ENCODE peak calls at places on chromosomes 12 and 14, in seven cellular contexts. L, E, N, J, Z, D and S are unnamed samples.

GRCh38 chr12:128797119-128798118 is 26.3 kb downstream of the SLC15A4 start:
- DNase-seq in L (no peak), E (no peak), N (no peak), J (no peak), Z (no peak), D (peak), S (no peak)

GRCh38 chr14:103230658-103231334 is 103.2 kb upstream of the EIF5 start:
- DNase-seq in L (no peak), E (no peak), N (no peak), J (peak), Z (no peak), D (no peak), S (no peak)

GRCh38 chr14:104515059-104515810 is 64.3 kb upstream of the C14orf180 start:
- DNase-seq in L (no peak), E (peak), N (peak), J (no peak), Z (no peak), D (no peak), S (no peak)

GRCh38 chr12:91852646-91853045 is 293.0 kb downstream of the BTG1 start:
- DNase-seq in L (no peak), E (no peak), N (no peak), J (no peak), Z (no peak), D (no peak), S (no peak)

GRCh38 chr12:1457901-1458300 is 136.5 kb downstream of the FBXL14 start:
- DNase-seq in L (no peak), E (no peak), N (no peak), J (no peak), Z (no peak), D (no peak), S (no peak)

GRCh38 chr12:104350211-104350908 is 46.8 kb downstream of the EID3 start:
- DNase-seq in L (no peak), E (no peak), N (no peak), J (no peak), Z (no peak), D (no peak), S (no peak)

GRCh38 chr12:58894040-58894439 is 26.3 kb downstream of the LRIG3 start:
- DNase-seq in L (no peak), E (no peak), N (no peak), J (no peak), Z (no peak), D (no peak), S (no peak)

GRCh38 chr14:105882626-105883025 is 356.2 kb downstream of the TMEM121 start:
- DNase-seq in L (no peak), E (peak), N (no peak), J (no peak), Z (no peak), D (no peak), S (no peak)

GRCh38 chr12:119157528-119157927 is 21.2 kb upstream of the HSPB8 start:
- DNase-seq in L (no peak), E (no peak), N (no peak), J (no peak), Z (no peak), D (no peak), S (no peak)

GRCh38 chr14:75222208-75222701 is 45.8 kb upstream of the TMED10 start:
- DNase-seq in L (no peak), E (no peak), N (no peak), J (no peak), Z (peak), D (peak), S (peak)

GRCh38 chr12:7716391-7716790 is 5.2 kb downstream of the DPPA3 start:
- DNase-seq in L (peak), E (no peak), N (no peak), J (peak), Z (peak), D (no peak), S (peak)

GRCh38 chr12:56223571-56224101 is 506 bp upstream of the NABP2 start:
- DNase-seq in L (no peak), E (no peak), N (no peak), J (no peak), Z (no peak), D (no peak), S (no peak)

GRCh38 chr12:6534914-6535696 is 788 bp downstream of the GAPDH start:
- DNase-seq in L (peak), E (peak), N (peak), J (peak), Z (peak), D (peak), S (peak)

GRCh38 chr14:100086361-100086760 is 21.1 kb downstream of the EVL start:
- DNase-seq in L (no peak), E (no peak), N (no peak), J (no peak), Z (no peak), D (no peak), S (no peak)

GRCh38 chr14:75566321-75566720 is 12.1 kb upstream of the FLVCR2 start:
- DNase-seq in L (no peak), E (no peak), N (no peak), J (no peak), Z (no peak), D (no peak), S (no peak)

GRCh38 chr12:77894548-77894947 is 63.9 kb downstream of the NAV3 start:
- DNase-seq in L (no peak), E (no peak), N (no peak), J (no peak), Z (peak), D (no peak), S (no peak)

GRCh38 chr14:76640923-76641395 is 120.3 kb upstream of the VASH1 start:
- DNase-seq in L (no peak), E (no peak), N (no peak), J (no peak), Z (no peak), D (peak), S (no peak)

GRCh38 chr12:64560395-64561301 is 49.6 kb upstream of the RASSF3 start:
- DNase-seq in L (no peak), E (no peak), N (no peak), J (no peak), Z (peak), D (peak), S (peak)

GRCh38 chr12:6827982-6828670 is at the start of gene P3H3:
- DNase-seq in L (peak), E (no peak), N (no peak), J (peak), Z (peak), D (no peak), S (no peak)

GRCh38 chr14:57066887-57067513 is 201.7 kb downstream of the EXOC5 start:
- DNase-seq in L (peak), E (peak), N (no peak), J (peak), Z (peak), D (no peak), S (no peak)

GRCh38 chr14:89283327-89284060 is 133.5 kb downstream of the FOXN3 start:
- DNase-seq in L (no peak), E (no peak), N (no peak), J (no peak), Z (no peak), D (no peak), S (no peak)

GRCh38 chr12:11812558-11813421 is 163.3 kb downstream of the ETV6 start:
- DNase-seq in L (peak), E (no peak), N (no peak), J (no peak), Z (peak), D (no peak), S (no peak)

GRCh38 chr14:38210168-38210567 is 2.5 kb downstream of the SSTR1 start:
- DNase-seq in L (no peak), E (peak), N (no peak), J (no peak), Z (peak), D (no peak), S (no peak)

DNA sequence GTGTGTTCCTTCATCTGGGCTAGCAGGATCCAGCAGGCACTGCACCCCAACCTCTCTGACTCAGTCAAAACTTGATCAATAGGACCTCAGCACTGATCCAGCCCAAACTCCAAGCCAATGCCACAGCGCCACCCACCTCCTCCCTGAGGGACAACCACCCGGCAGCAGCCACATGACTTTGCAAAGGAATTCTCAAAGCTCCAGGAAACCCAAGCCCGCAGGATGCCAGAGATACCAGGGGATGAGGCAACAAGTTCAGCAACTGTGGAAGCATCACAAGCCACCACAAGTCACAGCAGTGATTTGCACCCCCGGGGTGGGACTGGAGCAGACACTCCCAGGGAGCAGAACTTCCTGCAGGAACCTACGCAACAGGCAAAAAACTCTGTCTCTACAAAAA is 37.3 kb downstream of the ACTN1 start:
- DNase-seq in L (peak), E (peak), N (no peak), J (no peak), Z (peak), D (peak), S (no peak)
- TF ChIP-seq POLR2AphosphoS5 in L (no peak), E (no peak), N (peak), J (no peak), Z (no peak), D (no peak), S (no peak)

DNA sequence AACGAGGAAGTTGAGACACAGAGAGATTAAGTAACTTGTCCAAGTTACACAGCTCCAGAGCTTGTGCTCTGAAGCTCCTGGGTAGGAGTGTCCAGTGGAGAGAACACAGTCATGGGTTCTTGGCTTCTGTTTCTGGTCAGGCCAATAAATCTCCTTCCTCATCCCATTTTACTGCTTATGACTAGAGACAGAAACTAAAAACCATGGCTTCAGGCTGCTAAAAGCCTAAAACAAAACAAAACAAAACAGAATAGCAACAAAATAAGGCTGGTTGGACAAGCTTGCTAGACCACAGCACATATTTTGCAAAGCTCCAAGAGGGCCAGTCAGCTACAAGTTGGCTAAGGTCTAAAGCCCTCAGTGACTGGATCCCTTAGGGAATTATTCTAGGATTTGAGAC is 49.9 kb downstream of the PTGER2 start:
- DNase-seq in L (no peak), E (no peak), N (no peak), J (no peak), Z (no peak), D (no peak), S (peak)
- TF ChIP-seq POLR2AphosphoS5 in L (no peak), E (no peak), N (no peak), J (no peak), Z (no peak), D (no peak), S (no peak)

DNA sequence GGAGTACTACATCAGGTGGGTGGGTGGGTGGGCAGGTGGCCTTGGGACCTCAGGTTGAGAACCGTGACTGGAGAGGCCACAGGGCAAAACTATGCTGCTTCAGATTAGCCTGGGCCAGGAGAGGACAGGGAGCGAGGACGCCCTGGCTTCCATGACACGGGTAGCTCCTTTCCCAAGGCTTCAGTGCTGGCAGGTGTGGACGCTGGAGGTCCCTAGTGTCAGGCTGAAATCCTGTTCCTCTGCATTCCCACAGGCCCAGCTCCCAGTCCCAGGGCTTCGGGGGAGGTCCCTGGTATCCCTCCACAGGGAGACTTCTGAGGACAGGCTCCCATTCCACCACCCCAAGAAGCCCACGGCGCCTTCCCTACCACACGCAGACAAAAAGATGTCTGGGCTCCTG is 31.6 kb downstream of the CCDC92 start:
- DNase-seq in L (no peak), E (no peak), N (no peak), J (no peak), Z (no peak), D (no peak), S (no peak)
- TF ChIP-seq POLR2AphosphoS5 in L (no peak), E (no peak), N (no peak), J (no peak), Z (no peak), D (no peak), S (no peak)

GRCh38 chr14:101480022-101480746 is 81.1 kb upstream of the DIO3 start:
- DNase-seq in L (no peak), E (peak), N (no peak), J (no peak), Z (no peak), D (peak), S (no peak)

GRCh38 chr14:101481557-101481956 is 79.7 kb upstream of the DIO3 start:
- DNase-seq in L (no peak), E (peak), N (no peak), J (no peak), Z (no peak), D (peak), S (no peak)

GRCh38 chr14:101478796-101479410 is 82.4 kb upstream of the DIO3 start:
- DNase-seq in L (no peak), E (peak), N (no peak), J (no peak), Z (no peak), D (peak), S (no peak)

GRCh38 chr14:101482066-101482465 is 79.2 kb upstream of the DIO3 start:
- DNase-seq in L (no peak), E (no peak), N (no peak), J (no peak), Z (no peak), D (no peak), S (no peak)

GRCh38 chr14:101480747-101481530 is 80.4 kb upstream of the DIO3 start:
- DNase-seq in L (peak), E (peak), N (no peak), J (no peak), Z (no peak), D (peak), S (no peak)
- TF ChIP-seq POLR2AphosphoS5 in L (no peak), E (no peak), N (peak), J (no peak), Z (no peak), D (peak), S (no peak)

DNA sequence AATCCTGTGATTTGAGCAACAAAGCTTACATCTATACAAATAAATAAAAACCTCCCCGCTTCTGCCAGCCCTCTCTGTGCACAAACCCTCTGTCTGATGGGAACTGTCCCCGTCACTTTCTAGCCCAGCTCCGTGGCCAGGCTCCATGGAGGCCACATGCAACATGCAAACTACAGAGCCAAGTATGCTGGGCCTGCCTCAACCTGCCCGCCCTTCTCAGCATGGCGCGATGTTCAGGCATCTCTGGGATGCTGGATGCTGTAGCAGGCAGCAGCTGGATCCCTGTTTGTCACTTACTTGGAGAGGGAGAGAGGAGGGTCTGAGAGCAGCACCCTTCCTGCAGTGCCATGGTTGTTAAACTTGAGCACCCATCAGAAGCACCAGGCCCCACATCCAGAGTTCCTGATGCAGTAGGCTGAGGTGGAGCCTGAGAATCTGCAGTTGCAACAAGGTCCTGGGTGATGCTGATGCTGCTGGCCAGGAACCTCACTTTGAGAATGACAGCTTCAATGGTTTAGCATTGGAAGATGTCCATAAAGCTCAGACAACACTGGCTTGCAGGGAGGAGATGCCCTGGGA is 32.4 kb downstream of the CLMN start:
- DNase-seq in L (no peak), E (no peak), N (no peak), J (no peak), Z (no peak), D (no peak), S (no peak)
- TF ChIP-seq POLR2AphosphoS5 in L (no peak), E (no peak), N (no peak), J (no peak), Z (no peak), D (no peak), S (no peak)

DNA sequence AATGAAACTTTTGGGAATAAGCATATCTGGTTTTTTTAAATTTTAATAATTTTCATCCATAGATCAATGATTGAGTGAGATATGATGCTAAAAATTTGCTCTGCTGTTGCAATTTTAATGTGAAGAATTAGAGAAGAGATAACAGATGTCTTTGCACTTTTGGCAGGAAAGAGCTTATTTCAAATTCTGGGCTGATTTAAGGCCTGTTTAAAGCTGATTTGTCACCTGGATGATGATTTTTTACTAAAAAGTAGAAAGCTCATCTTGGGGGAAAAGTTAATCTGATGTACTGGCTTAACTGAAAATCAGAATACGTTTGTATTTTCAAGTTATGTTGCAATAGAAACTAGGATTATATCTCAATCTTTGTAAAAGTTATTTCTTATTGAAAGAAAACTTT is 268.9 kb upstream of the NOVA1 start:
- DNase-seq in L (no peak), E (no peak), N (no peak), J (no peak), Z (no peak), D (no peak), S (no peak)
- TF ChIP-seq POLR2AphosphoS5 in L (no peak), E (no peak), N (no peak), J (no peak), Z (no peak), D (no peak), S (no peak)

GRCh38 chr12:25997401-25997973 is 39.0 kb downstream of the RASSF8 start:
- DNase-seq in L (no peak), E (no peak), N (no peak), J (no peak), Z (peak), D (no peak), S (no peak)
- TF ChIP-seq POLR2AphosphoS5 in L (no peak), E (no peak), N (peak), J (no peak), Z (no peak), D (no peak), S (no peak)